ENCODE peak calls at places on chromosomes 4 and X, in ten cellular contexts. P is colonic mucosa; W is activated CD8-positive, alpha-beta T cell treated with anti-CD3 and anti-CD28 coated beads for 36 hours; T is stomach; E is Calu3; F is astrocyte of the spinal cord; U is pancreas; X is GM12865; D is A673; C is Panc1. Z is an unnamed sample.

GRCh38 chrX:154548028-154548316 is 552 bp downstream of the IKBKG start:
- DNase-seq in T (no peak), C (no peak), X (no peak), E (no peak), D (no peak), F (peak), W (no peak), P (no peak), U (no peak), Z (no peak)

GRCh38 chr4:53866055-53866454 is 198.3 kb downstream of the CHIC2 start:
- DNase-seq in D (no peak), P (no peak), U (no peak), C (no peak), X (no peak), T (no peak), E (no peak), F (no peak), W (no peak), Z (no peak)

GRCh38 chr4:150960818-150961217 is 54.3 kb downstream of the LRBA start:
- DNase-seq in W (peak), T (peak), E (peak), D (peak), P (peak), X (peak), C (no peak), F (no peak), U (no peak), Z (no peak)

GRCh38 chr4:26051278-26051677 is 137.3 kb downstream of the SMIM20 start:
- DNase-seq in X (no peak), E (no peak), T (no peak), W (no peak), P (no peak), D (no peak), U (no peak), C (no peak), F (no peak), Z (no peak)

GRCh38 chrX:110284159-110284558 is 33.7 kb downstream of the AMMECR1 start:
- DNase-seq in P (no peak), X (no peak), T (no peak), W (no peak), D (no peak), E (no peak), F (peak), U (no peak), C (no peak), Z (no peak)

GRCh38 chr4:138138774-138139173 is 103.4 kb downstream of the SLC7A11 start:
- DNase-seq in C (no peak), X (no peak), D (no peak), F (no peak), W (no peak), T (no peak), P (no peak), E (no peak), U (no peak), Z (no peak)

GRCh38 chr4:156825074-156825473 is 146.5 kb downstream of the PDGFC start:
- DNase-seq in E (no peak), T (no peak), C (no peak), W (no peak), P (no peak), X (no peak), U (no peak), D (no peak), F (no peak), Z (no peak)

GRCh38 chr4:185082549-185082948 is 60.5 kb upstream of the SLC25A4 start:
- DNase-seq in X (no peak), P (no peak), W (no peak), T (no peak), D (peak), U (no peak), F (no peak), E (no peak), C (no peak), Z (no peak)

GRCh38 chr4:153773236-153773690 is 13.4 kb upstream of the RNF175 start:
- DNase-seq in D (peak), T (no peak), F (no peak), U (no peak), P (no peak), E (no peak), C (no peak), X (no peak), W (no peak), Z (no peak)

GRCh38 chrX:73448379-73448778 is 1.5 kb downstream of the CDX4 start:
- DNase-seq in E (no peak), U (no peak), F (no peak), T (no peak), W (no peak), D (peak), C (no peak), X (no peak), P (no peak), Z (no peak)

GRCh38 chr4:25654971-25655963 is at the start of gene SLC34A2:
- DNase-seq in F (no peak), P (no peak), T (peak), D (no peak), U (peak), W (no peak), X (no peak), E (peak), C (no peak), Z (no peak)

GRCh38 chrX:134868766-134869495 is 121.9 kb upstream of the SMIM10 start:
- DNase-seq in E (no peak), C (peak), U (no peak), D (peak), P (no peak), X (no peak), T (no peak), F (peak), W (no peak), Z (no peak)

GRCh38 chr4:153541426-153542096 is 75.4 kb downstream of the TMEM131L start:
- DNase-seq in F (peak), U (no peak), P (no peak), C (no peak), T (no peak), X (peak), W (peak), E (no peak), D (no peak), Z (no peak)

GRCh38 chrX:102155806-102156179 is at the start of gene BEX5:
- DNase-seq in U (peak), D (peak), T (peak), F (peak), E (peak), X (peak), W (peak), P (peak), C (no peak), Z (peak)

GRCh38 chrX:153649178-153649914 is 2.3 kb downstream of the DUSP9 start:
- DNase-seq in U (peak), D (peak), F (no peak), E (peak), P (no peak), X (peak), C (no peak), W (peak), T (no peak), Z (peak)

GRCh38 chrX:153537526-153538295 is 20.3 kb downstream of the ATP2B3 start:
- DNase-seq in T (no peak), P (no peak), F (no peak), X (no peak), D (no peak), C (no peak), U (peak), E (no peak), W (no peak), Z (no peak)

GRCh38 chr4:183987529-183987946 is 82.4 kb downstream of the STOX2 start:
- DNase-seq in X (no peak), U (peak), E (peak), T (peak), D (peak), P (peak), W (no peak), C (no peak), F (peak), Z (no peak)

GRCh38 chr4:177447417-177448004 is 5.3 kb upstream of the AGA start:
- DNase-seq in D (no peak), P (no peak), E (no peak), U (no peak), C (no peak), W (no peak), X (no peak), T (no peak), F (no peak), Z (no peak)

GRCh38 chr4:147039991-147040575 is 94.4 kb upstream of the TTC29 start:
- DNase-seq in U (no peak), F (no peak), C (no peak), D (no peak), T (no peak), P (no peak), E (no peak), X (no peak), W (no peak), Z (no peak)

GRCh38 chr4:38565271-38566199 is 98.5 kb upstream of the KLF3 start:
- DNase-seq in T (peak), C (peak), E (no peak), F (peak), D (no peak), U (no peak), W (no peak), X (no peak), P (peak), Z (no peak)

GRCh38 chr4:107391630-107392028 is 328.4 kb downstream of the PAPSS1 start:
- DNase-seq in D (no peak), E (no peak), P (no peak), F (no peak), T (no peak), C (no peak), U (no peak), X (no peak), W (no peak), Z (no peak)

GRCh38 chr4:157702821-157703220 is 470.0 kb downstream of the GASK1B start:
- DNase-seq in F (no peak), T (no peak), P (no peak), U (no peak), D (no peak), E (no peak), X (no peak), W (no peak), C (no peak), Z (no peak)

GRCh38 chr4:39330353-39330752 is 35.8 kb downstream of the RFC1 start:
- DNase-seq in E (no peak), P (no peak), D (no peak), U (no peak), F (no peak), C (no peak), T (no peak), X (no peak), W (no peak), Z (no peak)

GRCh38 chr4:187208641-187209040 is 485.0 kb upstream of the FAT1 start:
- DNase-seq in E (no peak), X (no peak), W (no peak), D (no peak), F (no peak), P (no peak), C (no peak), T (no peak), U (no peak), Z (no peak)

GRCh38 chrX:56764153-56764974 is 35.3 kb downstream of the NBDY start:
- DNase-seq in D (peak), T (peak), F (peak), C (peak), X (peak), P (peak), E (peak), W (peak), U (peak), Z (peak)

GRCh38 chr4:16585053-16585452 is 313.4 kb downstream of the LDB2 start:
- DNase-seq in F (no peak), D (no peak), P (no peak), E (no peak), C (no peak), T (no peak), W (no peak), X (no peak), U (no peak), Z (no peak)

GRCh38 chr4:7254736-7255487 is 62.6 kb downstream of the SORCS2 start:
- DNase-seq in T (no peak), X (peak), P (no peak), U (no peak), F (no peak), D (no peak), C (no peak), E (no peak), W (no peak), Z (peak)

GRCh38 chr4:180993179-180993841 is 1249.9 kb upstream of the TENM3 start:
- DNase-seq in E (no peak), U (no peak), T (no peak), C (no peak), F (no peak), X (no peak), W (no peak), P (no peak), D (no peak), Z (no peak)

GRCh38 chr4:55367084-55367722 is 21.2 kb downstream of the SRD5A3 start:
- DNase-seq in U (no peak), P (no peak), W (no peak), X (no peak), C (no peak), E (no peak), T (no peak), F (peak), D (no peak), Z (no peak)

GRCh38 chr4:139017861-139018260 is 2.3 kb downstream of the NOCT start:
- DNase-seq in W (no peak), T (no peak), U (no peak), F (no peak), E (no peak), D (no peak), X (no peak), P (no peak), C (no peak), Z (no peak)

GRCh38 chr4:18021470-18021719 is 160 bp downstream of the LCORL start:
- DNase-seq in U (no peak), D (no peak), F (no peak), T (no peak), E (no peak), C (no peak), W (no peak), P (no peak), X (no peak), Z (no peak)

GRCh38 chr4:11931266-11931665 is 502.6 kb upstream of the HS3ST1 start:
- DNase-seq in T (no peak), C (no peak), U (no peak), P (no peak), F (no peak), E (no peak), W (no peak), D (no peak), X (no peak), Z (no peak)
- TF ChIP-seq CTCF in T (no peak), C (no peak), U (no peak), P (no peak), F (no peak), E (no peak), W (no peak), D (no peak), X (no peak), Z (no peak)

GRCh38 chr4:140048419-140049022 is 105.5 kb downstream of the MAML3 start:
- DNase-seq in F (no peak), E (no peak), U (no peak), W (no peak), C (no peak), D (no peak), X (no peak), P (no peak), T (no peak), Z (no peak)

GRCh38 chr4:140049924-140050681 is 103.9 kb downstream of the MAML3 start:
- DNase-seq in D (peak), U (no peak), X (peak), T (no peak), P (no peak), W (peak), E (no peak), F (peak), C (no peak), Z (peak)

GRCh38 chr4:140047017-140047640 is 106.9 kb downstream of the MAML3 start:
- DNase-seq in E (no peak), D (no peak), C (no peak), W (no peak), X (no peak), U (no peak), P (no peak), T (peak), F (peak), Z (no peak)

GRCh38 chr4:140047781-140048180 is 106.2 kb downstream of the MAML3 start:
- DNase-seq in F (no peak), D (no peak), X (no peak), U (no peak), W (no peak), P (no peak), T (no peak), C (no peak), E (no peak), Z (no peak)

DNA sequence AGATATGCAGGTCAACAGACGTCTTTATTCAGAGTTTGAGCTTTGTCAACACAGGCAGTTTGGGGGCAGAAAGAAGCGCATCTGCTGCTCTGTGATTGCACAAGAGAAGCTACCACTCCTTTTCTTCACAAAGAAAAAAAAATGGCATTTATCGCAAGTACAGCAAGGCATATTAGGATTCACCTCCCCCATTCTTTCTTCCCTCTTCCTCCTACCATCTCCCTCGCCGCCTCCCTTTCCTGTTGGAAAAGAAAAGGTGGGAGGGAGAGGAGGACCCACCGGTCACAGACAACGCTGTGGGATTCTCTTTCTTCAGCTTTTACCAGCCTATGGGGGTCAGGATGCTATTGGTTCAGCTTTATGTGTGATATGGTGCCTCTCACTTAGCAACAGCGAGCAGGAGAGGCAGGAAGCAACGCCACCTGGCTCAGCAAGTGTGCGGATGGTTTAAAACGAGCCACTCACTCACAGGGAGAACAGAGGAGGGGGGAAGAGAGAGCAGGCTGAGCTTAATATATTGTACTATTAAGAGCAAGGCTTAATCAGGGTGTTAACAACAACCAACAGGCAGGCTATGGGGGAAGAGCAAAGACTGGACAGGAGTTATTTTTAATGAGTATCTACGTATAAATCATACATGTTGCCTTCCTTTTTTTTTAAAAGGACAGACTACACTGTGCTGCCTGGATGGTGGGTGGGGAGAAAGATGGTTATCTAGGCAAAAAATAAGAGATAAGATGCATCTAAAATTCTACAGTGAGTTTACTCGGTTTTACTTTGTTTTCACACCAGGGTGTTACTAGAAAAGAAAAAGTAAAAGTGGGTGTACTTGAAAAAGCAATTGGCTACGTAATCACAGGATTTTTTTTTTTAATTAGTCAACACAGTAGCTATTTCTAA is 104.7 kb downstream of the MAML3 start:
- DNase-seq in P (peak), T (peak), U (peak), E (peak), C (no peak), D (peak), F (peak), X (peak), W (peak), Z (peak)
- TF ChIP-seq CTCF in P (no peak), T (peak), U (no peak), E (no peak), C (peak), D (no peak), F (no peak), X (no peak), W (no peak), Z (no peak)

GRCh38 chr4:169986369-169986768 is 39.8 kb downstream of the MFAP3L start:
- DNase-seq in X (no peak), F (no peak), W (no peak), P (no peak), T (no peak), D (no peak), U (no peak), C (no peak), E (no peak), Z (no peak)
- TF ChIP-seq CTCF in X (no peak), F (no peak), W (no peak), P (no peak), T (no peak), D (no peak), U (no peak), C (no peak), E (no peak), Z (no peak)

DNA sequence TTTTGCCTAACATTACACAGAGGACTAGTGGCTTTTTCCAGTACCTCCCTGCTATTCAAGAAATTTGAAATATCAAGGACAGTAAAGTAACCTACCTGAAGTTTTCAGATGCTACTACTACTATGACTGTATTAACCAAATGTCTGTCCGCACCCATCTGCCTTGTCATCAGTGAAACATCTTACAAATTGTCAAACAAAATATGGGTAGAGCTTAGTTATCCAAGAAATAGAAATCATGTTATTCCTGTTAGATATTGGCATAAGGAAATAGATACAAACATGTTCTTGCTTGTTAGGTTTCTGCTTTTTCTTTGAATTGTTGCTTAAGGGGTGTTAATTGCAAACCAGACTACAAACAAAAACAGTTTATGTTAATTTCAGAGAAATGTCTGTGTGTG is 63.9 kb downstream of the PLS3 start:
- DNase-seq in P (no peak), D (no peak), X (peak), E (no peak), C (no peak), U (no peak), W (no peak), F (no peak), T (no peak), Z (no peak)
- TF ChIP-seq CTCF in P (no peak), D (no peak), X (no peak), E (no peak), C (no peak), U (no peak), W (no peak), F (no peak), T (no peak), Z (no peak)

DNA sequence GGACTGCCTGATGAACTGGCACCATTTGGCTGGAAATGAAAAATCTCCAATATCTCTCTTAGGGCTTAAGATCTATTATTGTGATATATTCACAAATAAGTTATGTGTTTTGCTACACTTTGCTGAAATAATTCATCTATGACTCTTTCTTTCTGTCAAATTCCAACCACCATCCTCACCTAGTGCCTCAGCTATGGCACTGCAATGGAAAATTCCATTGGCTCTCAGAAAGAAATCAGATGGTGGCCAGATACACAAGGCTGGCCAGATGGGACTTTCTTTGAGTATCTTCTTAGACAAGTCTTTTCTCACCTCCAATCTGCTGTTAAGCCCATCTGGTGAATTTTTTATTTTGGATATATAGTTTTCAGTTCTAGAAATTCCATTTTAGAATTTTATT is 28.0 kb downstream of the NAT8L start:
- DNase-seq in X (no peak), C (no peak), E (no peak), D (no peak), P (no peak), T (no peak), F (no peak), W (no peak), U (no peak), Z (no peak)
- TF ChIP-seq CTCF in X (no peak), C (no peak), E (no peak), D (peak), P (no peak), T (no peak), F (no peak), W (no peak), U (no peak), Z (no peak)

GRCh38 chrX:68588653-68589371 is 58.7 kb upstream of the STARD8 start:
- DNase-seq in P (no peak), F (no peak), X (no peak), T (no peak), U (no peak), W (no peak), C (no peak), D (no peak), E (no peak), Z (no peak)

GRCh38 chrX:68589372-68589753 is 58.1 kb upstream of the STARD8 start:
- DNase-seq in C (no peak), W (no peak), U (no peak), F (no peak), D (no peak), E (no peak), X (no peak), P (no peak), T (no peak), Z (no peak)

GRCh38 chrX:68599256-68600152 is 48.0 kb upstream of the STARD8 start:
- DNase-seq in X (no peak), T (no peak), P (no peak), C (no peak), F (peak), E (no peak), W (peak), D (peak), U (no peak), Z (no peak)

DNA sequence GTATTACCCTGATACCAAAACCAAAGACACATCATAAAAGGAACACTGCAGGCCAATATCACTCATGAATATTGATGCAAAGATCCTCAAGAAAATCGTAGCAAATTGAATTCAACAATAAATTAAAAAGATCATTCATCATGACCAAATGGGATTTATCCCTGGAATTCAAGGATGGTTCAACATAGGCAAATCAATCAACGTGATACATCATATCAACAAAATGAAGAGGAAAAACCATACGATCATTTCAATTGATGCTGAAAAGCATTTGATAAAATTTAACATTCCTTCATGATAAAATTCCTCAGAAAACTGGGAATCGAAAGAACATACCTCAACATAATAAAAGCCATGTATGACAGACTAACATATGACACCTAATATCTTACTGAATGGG is 52.7 kb upstream of the STARD8 start:
- DNase-seq in C (no peak), F (no peak), W (no peak), T (no peak), X (no peak), E (no peak), D (no peak), P (no peak), U (no peak), Z (no peak)
- TF ChIP-seq CTCF in C (no peak), F (no peak), W (no peak), T (no peak), X (no peak), E (no peak), D (no peak), P (no peak), U (no peak), Z (no peak)

Z was measured in GM20000.